ENCODE peak calls at places on chromosome 17, in five cellular contexts. T is right lobe of liver; U is stimulated activated CD8-positive, alpha-beta memory T cell treated with anti-CD3 and anti-CD28 coated beads, Interleukin-12 subunit alpha, Interleukin-12 subunit beta, amount 100 ng/mL, for 4 hours; N is NCI-H2081; O is NCI-H1092. B is an unnamed sample.

GRCh38 chr17:10013360-10014112 is 108.5 kb upstream of the RCVRN start:
- DNase-seq in T (no peak), U (no peak), N (no peak), O (no peak), B (no peak)

GRCh38 chr17:44171931-44172455 is 1.5 kb downstream of the ASB16 start:
- DNase-seq in T (no peak), U (no peak), N (no peak), O (no peak), B (no peak)

GRCh38 chr17:78219396-78220150 is 5.5 kb downstream of the BIRC5 start:
- DNase-seq in T (no peak), U (no peak), N (no peak), O (no peak), B (no peak)

GRCh38 chr17:6648181-6648580 is 3.2 kb downstream of the MED31 start:
- DNase-seq in T (no peak), U (no peak), N (no peak), O (no peak), B (no peak)

GRCh38 chr17:64938925-64939474 is 19.7 kb upstream of the LRRC37A3 start:
- DNase-seq in T (peak; percentile 68), U (peak; percentile 20), N (no peak), O (no peak), B (no peak)

GRCh38 chr17:45394913-45395568 is 37.6 kb downstream of the ARHGAP27 start:
- DNase-seq in T (peak; percentile 59), U (no peak), N (no peak), O (peak; percentile 60), B (no peak)

GRCh38 chr17:47707056-47707791 is 13.3 kb downstream of the TBKBP1 start:
- DNase-seq in T (no peak), U (no peak), N (no peak), O (no peak), B (no peak)

GRCh38 chr17:31225831-31226230 is 71.2 kb downstream of the OMG start:
- DNase-seq in T (no peak), U (no peak), N (no peak), O (no peak), B (no peak)